ENCODE peak calls at places on chromosomes 1 and 21, in ten cellular contexts. E is pancreas; V is esophagus squamous epithelium; L is trophoblast cell; C is Peyer's patch; R is suprapubic skin; H is CD8-positive, alpha-beta T cell; N is NT2/D1; M is AG04450; G is effector memory CD4-positive, alpha-beta T cell. W is an unnamed sample.
A peak's percentile ranks its signal among the peaks of the same experiment; 100 is the strongest.

GRCh38 chr1:85502171-85502570 is 37.2 kb upstream of the DDAH1 start:
- DNase-seq in V (no peak), E (no peak), L (no peak), R (no peak), M (no peak), N (no peak), G (no peak), H (no peak), C (no peak), W (no peak)

GRCh38 chr1:218526198-218526580 is 181.1 kb downstream of the TGFB2 start:
- DNase-seq in H (no peak), G (no peak), E (no peak), R (no peak), N (no peak), M (no peak), C (no peak), L (no peak), V (no peak), W (no peak)

GRCh38 chr1:67552336-67552759 is 122.1 kb upstream of the SERBP1 start:
- DNase-seq in G (no peak), C (peak; percentile 81), V (no peak), H (no peak), R (no peak), M (no peak), N (no peak), L (no peak), E (no peak), W (no peak)

GRCh38 chr21:37563641-37564340 is 197.2 kb downstream of the DYRK1A start:
- DNase-seq in H (peak; percentile 90), G (peak; percentile 87), N (no peak), L (peak; percentile 97), C (peak; percentile 95), V (peak; percentile 54), E (peak; percentile 97), R (peak; percentile 95), M (peak; percentile 85), W (peak; percentile 96)

GRCh38 chr1:25927541-25928265 is 21.5 kb upstream of the STMN1 start:
- DNase-seq in N (no peak), M (no peak), E (no peak), V (no peak), L (no peak), G (no peak), R (no peak), H (no peak), C (no peak), W (no peak)

GRCh38 chr1:206679738-206680211 is 4.9 kb upstream of the MAPKAPK2 start:
- DNase-seq in R (no peak), L (no peak), H (no peak), E (no peak), N (no peak), M (no peak), V (no peak), G (no peak), C (no peak), W (peak; percentile 81)

GRCh38 chr1:100699744-100700143 is 19.8 kb upstream of the VCAM1 start:
- DNase-seq in H (no peak), C (no peak), R (no peak), N (no peak), G (no peak), V (no peak), M (peak; percentile 55), L (no peak), E (no peak), W (no peak)

GRCh38 chr21:42614391-42614790 is 39.0 kb upstream of the PDE9A start:
- DNase-seq in E (no peak), R (peak; percentile 40), C (no peak), H (no peak), M (no peak), L (no peak), N (no peak), V (no peak), G (peak; percentile 45), W (no peak)

GRCh38 chr1:42978317-42979036 is 19.8 kb upstream of the SLC2A1 start:
- DNase-seq in V (no peak), E (no peak), L (no peak), R (no peak), C (no peak), N (peak; percentile 75), G (no peak), H (no peak), M (no peak), W (no peak)

GRCh38 chr1:29245876-29246275 is 9.6 kb downstream of the PTPRU start:
- DNase-seq in L (no peak), N (no peak), E (no peak), V (no peak), M (no peak), R (no peak), G (no peak), C (no peak), H (no peak), W (no peak)

GRCh38 chr1:226787071-226787470 is 48.0 kb upstream of the ITPKB start:
- DNase-seq in H (no peak), G (no peak), C (no peak), M (no peak), N (no peak), L (no peak), V (no peak), E (no peak), R (no peak), W (no peak)

GRCh38 chr21:37383066-37383465 is 16.5 kb downstream of the DYRK1A start:
- DNase-seq in E (no peak), C (no peak), M (no peak), G (no peak), N (no peak), L (no peak), R (no peak), V (no peak), H (no peak), W (no peak)

GRCh38 chr1:64941466-64942117 is 24.8 kb downstream of the JAK1 start:
- DNase-seq in L (no peak), R (no peak), N (no peak), G (no peak), M (no peak), V (no peak), H (no peak), E (no peak), C (no peak), W (no peak)

GRCh38 chr1:114342376-114342775 is 168.6 kb downstream of the TRIM33 start:
- DNase-seq in L (no peak), E (no peak), R (no peak), C (no peak), H (peak; percentile 42), M (no peak), G (peak; percentile 23), N (no peak), V (no peak), W (no peak)

DNA sequence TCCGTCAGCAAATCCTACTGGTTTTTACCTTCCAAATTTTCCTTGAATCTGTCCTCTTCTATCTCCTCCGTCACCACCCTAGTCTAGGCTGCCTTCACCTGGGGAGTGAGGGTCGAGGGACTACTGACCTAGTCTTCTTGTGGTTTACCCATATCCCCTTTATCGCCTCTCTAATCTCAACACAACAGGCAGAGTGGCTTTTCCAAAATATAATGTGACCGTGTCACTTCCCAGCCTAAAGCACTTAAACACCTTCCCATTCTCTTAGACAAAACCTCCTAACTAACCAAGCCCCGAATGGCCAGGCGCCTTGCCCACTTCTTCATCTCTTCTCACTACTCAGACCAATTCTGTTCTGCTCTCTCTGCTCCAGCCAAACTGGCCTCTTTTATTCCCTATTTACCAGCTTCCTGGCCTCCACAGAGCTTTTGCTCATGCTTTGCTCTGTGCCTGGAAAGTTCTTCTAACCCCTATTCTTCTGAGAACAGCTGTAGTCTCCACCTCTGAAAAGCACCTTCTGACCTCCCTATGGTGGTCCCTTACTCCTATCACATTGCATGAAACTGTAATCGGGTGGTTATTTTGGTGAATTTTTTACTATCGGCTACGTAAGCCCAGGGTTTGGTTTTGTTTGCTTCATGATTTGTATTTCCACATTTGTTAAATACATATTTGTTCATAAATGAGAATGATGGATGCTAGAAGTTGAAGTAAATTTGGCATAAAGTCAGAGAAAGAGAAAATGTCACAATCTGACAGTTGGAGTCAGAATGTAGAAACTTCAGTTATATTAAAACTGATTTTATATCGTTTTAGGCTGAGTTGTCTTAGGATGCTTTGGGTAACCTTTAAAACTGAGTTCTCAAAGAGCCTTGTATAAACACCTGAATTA is 1.2 kb upstream of the NBPF1 start:
- DNase-seq in L (no peak), H (no peak), G (no peak), C (peak; percentile 50), E (peak; percentile 60), M (no peak), R (peak; percentile 83), V (no peak), N (no peak), W (no peak)
- H3K4me3 ChIP-seq in L (no peak overlapping the region), H (no peak overlapping the region), G (no peak overlapping the region), C (no peak overlapping the region), E (no peak overlapping the region), M (no peak overlapping the region), R (no peak overlapping the region), V (no peak overlapping the region), N (no peak overlapping the region), W (no peak overlapping the region)

GRCh38 chr1:239806900-239807299 is 284.8 kb upstream of the FMN2 start:
- DNase-seq in R (no peak), E (no peak), G (no peak), M (no peak), L (no peak), C (no peak), V (no peak), H (no peak), N (no peak), W (no peak)
- H3K27me3 ChIP-seq in R (no peaks in the 10 kb centered on the region), E (no peaks in the 10 kb centered on the region), G (no peaks in the 10 kb centered on the region), M (no peaks in the 10 kb centered on the region), L (no peaks in the 10 kb centered on the region), C (no peaks in the 10 kb centered on the region), V (no peaks in the 10 kb centered on the region), H (no peaks in the 10 kb centered on the region), N (peaks cover 19% of the 10 kb centered on the region), W (no peaks in the 10 kb centered on the region)

GRCh38 chr1:115828101-115829022 is 12.6 kb downstream of the NHLH2 start:
- DNase-seq in V (no peak), C (no peak), R (peak; percentile 80), N (no peak), H (no peak), E (peak; percentile 68), M (no peak), G (no peak), L (no peak), W (no peak)
- H3K4me3 ChIP-seq in V (peak overlapping the region; percentile 29), C (peak overlapping the region; percentile 16), R (peak overlapping the region; percentile 50), N (peak overlapping the region; percentile 65), H (peak overlapping the region; percentile 49), E (peak overlapping the region; percentile 66), M (peak overlapping the region; percentile 31), G (peak overlapping the region; percentile 15), L (peak overlapping the region; percentile 77), W (no peak overlapping the region)

GRCh38 chr1:7717769-7718368 is 53.2 kb upstream of the VAMP3 start:
- DNase-seq in M (no peak), V (no peak), R (no peak), N (no peak), C (no peak), G (no peak), L (no peak), H (no peak), E (no peak), W (no peak)
- H3K27me3 ChIP-seq in M (peaks cover 19% of the 10 kb centered on the region), V (no peaks in the 10 kb centered on the region), R (no peaks in the 10 kb centered on the region), N (no peaks in the 10 kb centered on the region), C (no peaks in the 10 kb centered on the region), G (no peaks in the 10 kb centered on the region), L (no peaks in the 10 kb centered on the region), H (no peaks in the 10 kb centered on the region), E (no peaks in the 10 kb centered on the region), W (no peaks in the 10 kb centered on the region)

GRCh38 chr1:202643397-202644218 is 66.6 kb downstream of the SYT2 start:
- DNase-seq in M (no peak), G (no peak), E (peak; percentile 59), H (no peak), C (no peak), V (no peak), R (no peak), L (no peak), N (peak; percentile 64), W (no peak)
- H3K4me3 ChIP-seq in M (peak overlapping the region; percentile 22), G (peak overlapping the region; percentile 49), E (peak overlapping the region; percentile 45), H (no peak overlapping the region), C (no peak overlapping the region), V (peak overlapping the region; percentile 8), R (peak overlapping the region; percentile 47), L (no peak overlapping the region), N (peak overlapping the region; percentile 63), W (no peak overlapping the region)

GRCh38 chr1:6415979-6416656 is 3.6 kb downstream of the HES2 start:
- DNase-seq in R (no peak), L (peak; percentile 79), V (no peak), E (no peak), M (no peak), N (no peak), G (no peak), C (no peak), H (no peak), W (no peak)
- H3K27me3 ChIP-seq in R (peaks cover 79% of the 10 kb centered on the region), L (peaks cover 34% of the 10 kb centered on the region), V (no peaks in the 10 kb centered on the region), E (no peaks in the 10 kb centered on the region), M (peaks cover 44% of the 10 kb centered on the region), N (peaks cover 72% of the 10 kb centered on the region), G (peaks cover 54% of the 10 kb centered on the region), C (no peaks in the 10 kb centered on the region), H (peaks cover 56% of the 10 kb centered on the region), W (peaks cover 4% of the 10 kb centered on the region)

W was measured in GM06990.